ENCODE peak calls at places on chromosomes 16 and 17, in eight cellular contexts. H, D, Y, U, O, V, K and Q are unnamed samples.
A peak's percentile ranks its signal among the peaks of the same experiment; 100 is the strongest.

GRCh38 chr17:15482476-15482875 is 15.1 kb upstream of the CDRT4 start:
- DNase-seq in H (no peak), D (no peak), Y (no peak), U (no peak), O (no peak), V (peak; percentile 31), K (no peak), Q (no peak)

GRCh38 chr17:80152057-80152831 is 5.3 kb upstream of the EIF4A3 start:
- DNase-seq in H (no peak), D (no peak), Y (no peak), U (no peak), O (no peak), V (peak; percentile 37), K (peak; percentile 98), Q (no peak)

GRCh38 chr16:7744546-7745294 is 412.1 kb downstream of the RBFOX1 start:
- DNase-seq in H (no peak), D (no peak), Y (no peak), U (no peak), O (no peak), V (no peak), K (no peak), Q (no peak)

GRCh38 chr17:44961921-44962350 is 6.2 kb downstream of the C1QL1 start:
- DNase-seq in H (no peak), D (no peak), Y (no peak), U (no peak), O (peak; percentile 62), V (no peak), K (peak; percentile 40), Q (no peak)

GRCh38 chr16:77785365-77785764 is 3.0 kb upstream of the VAT1L start:
- DNase-seq in H (no peak), D (no peak), Y (no peak), U (no peak), O (no peak), V (no peak), K (no peak), Q (no peak)

GRCh38 chr16:72961115-72961832 is 86.7 kb downstream of the ZFHX3 start:
- DNase-seq in H (no peak), D (no peak), Y (no peak), U (no peak), O (no peak), V (no peak), K (peak; percentile 47), Q (no peak)

GRCh38 chr16:24683250-24683649 is 46.2 kb upstream of the TNRC6A start:
- DNase-seq in H (no peak), D (no peak), Y (no peak), U (no peak), O (no peak), V (no peak), K (no peak), Q (no peak)

GRCh38 chr17:64160378-64160777 is 30.4 kb upstream of the ERN1 start:
- DNase-seq in H (no peak), D (no peak), Y (no peak), U (no peak), O (no peak), V (peak; percentile 43), K (no peak), Q (no peak)

GRCh38 chr17:34665150-34665802 is 85.9 kb downstream of the TMEM132E start:
- DNase-seq in H (no peak), D (no peak), Y (no peak), U (no peak), O (no peak), V (no peak), K (peak; percentile 94), Q (no peak)

GRCh38 chr16:80285089-80285488 is 255.7 kb upstream of the DYNLRB2 start:
- DNase-seq in H (no peak), D (no peak), Y (no peak), U (no peak), O (peak; percentile 42), V (no peak), K (no peak), Q (no peak)

GRCh38 chr16:48365030-48365600 is 20.1 kb downstream of the SIAH1 start:
- DNase-seq in H (no peak), D (no peak), Y (no peak), U (no peak), O (peak; percentile 30), V (no peak), K (no peak), Q (no peak)

GRCh38 chr17:83065660-83066542 is 13.5 kb upstream of the METRNL start:
- DNase-seq in H (peak; percentile 15), D (no peak), Y (no peak), U (peak; percentile 22), O (no peak), V (peak; percentile 58), K (no peak), Q (no peak)

GRCh38 chr17:67770539-67770938 is 52.8 kb downstream of the NOL11 start:
- DNase-seq in H (no peak), D (no peak), Y (no peak), U (no peak), O (no peak), V (no peak), K (no peak), Q (no peak)

GRCh38 chr17:45222273-45222993 is 748 bp downstream of the FMNL1 start:
- DNase-seq in H (no peak), D (no peak), Y (no peak), U (no peak), O (no peak), V (no peak), K (peak; percentile 56), Q (no peak)

GRCh38 chr16:1472974-1473373 is 1.9 kb downstream of the CLCN7 start:
- DNase-seq in H (no peak), D (no peak), Y (no peak), U (no peak), O (no peak), V (no peak), K (peak; percentile 28), Q (no peak)

GRCh38 chr16:88867561-88868246 is 1.2 kb upstream of the PABPN1L start:
- DNase-seq in H (no peak), D (no peak), Y (no peak), U (no peak), O (no peak), V (no peak), K (no peak), Q (no peak)

GRCh38 chr17:38967290-38967738 is at the start of gene FBXO47:
- DNase-seq in H (peak; percentile 95), D (peak; percentile 93), Y (peak; percentile 91), U (peak; percentile 89), O (peak; percentile 98), V (peak; percentile 95), K (no peak), Q (no peak)

GRCh38 chr17:17729620-17730249 is 48.5 kb downstream of the RAI1 start:
- DNase-seq in H (no peak), D (no peak), Y (no peak), U (peak; percentile 53), O (peak; percentile 48), V (no peak), K (peak; percentile 41), Q (peak; percentile 19)

GRCh38 chr17:17727111-17727659 is 45.9 kb downstream of the RAI1 start:
- DNase-seq in H (no peak), D (no peak), Y (no peak), U (no peak), O (no peak), V (no peak), K (no peak), Q (no peak)

GRCh38 chr17:17730250-17730935 is 49.1 kb downstream of the RAI1 start:
- DNase-seq in H (no peak), D (no peak), Y (no peak), U (no peak), O (no peak), V (no peak), K (no peak), Q (no peak)

GRCh38 chr17:17726721-17727060 is 45.4 kb downstream of the RAI1 start:
- DNase-seq in H (no peak), D (no peak), Y (no peak), U (no peak), O (no peak), V (no peak), K (no peak), Q (no peak)

DNA sequence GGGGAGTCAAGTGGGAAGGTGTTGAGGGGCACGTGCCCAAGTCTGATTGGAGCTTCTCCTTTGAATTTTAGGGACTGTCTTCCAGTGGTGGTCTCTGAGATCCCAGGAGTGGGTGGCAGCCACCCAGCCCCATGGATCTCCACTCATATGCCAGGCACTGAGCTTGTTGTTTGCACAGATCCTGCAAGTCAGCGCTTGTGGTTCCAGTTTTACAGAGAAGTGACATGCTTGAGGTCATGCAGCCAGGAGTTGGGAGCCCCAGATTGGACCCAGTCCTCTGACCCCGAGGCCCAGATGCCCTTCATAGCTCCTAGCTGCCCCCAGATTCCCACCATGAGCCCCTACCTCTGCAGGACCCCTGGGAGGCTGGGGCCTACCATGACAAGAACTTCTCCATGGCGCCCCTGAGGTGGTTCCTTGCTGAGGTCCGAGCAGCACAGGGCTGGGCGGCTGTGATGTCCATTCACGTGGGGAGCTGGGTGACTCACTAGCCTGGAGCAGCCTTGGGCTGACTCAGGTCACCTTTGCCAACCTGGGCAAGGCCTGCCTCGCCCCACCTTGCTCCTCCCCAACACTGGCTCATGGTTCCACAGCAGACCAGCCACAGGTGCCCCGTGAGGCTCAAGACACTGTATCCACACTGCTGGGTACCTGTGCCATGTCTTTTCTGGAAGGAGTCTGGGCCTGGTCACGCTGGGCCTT is 47.4 kb downstream of the RAI1 start:
- DNase-seq in H (peak; percentile 42), D (no peak), Y (no peak), U (peak; percentile 74), O (peak; percentile 62), V (no peak), K (no peak), Q (peak; percentile 37)
- TF ChIP-seq POLR2A in H (no peak), D (no peak), Y (no peak), U (no peak), O (no peak), V (no peak), K (no peak), Q (no peak)

DNA sequence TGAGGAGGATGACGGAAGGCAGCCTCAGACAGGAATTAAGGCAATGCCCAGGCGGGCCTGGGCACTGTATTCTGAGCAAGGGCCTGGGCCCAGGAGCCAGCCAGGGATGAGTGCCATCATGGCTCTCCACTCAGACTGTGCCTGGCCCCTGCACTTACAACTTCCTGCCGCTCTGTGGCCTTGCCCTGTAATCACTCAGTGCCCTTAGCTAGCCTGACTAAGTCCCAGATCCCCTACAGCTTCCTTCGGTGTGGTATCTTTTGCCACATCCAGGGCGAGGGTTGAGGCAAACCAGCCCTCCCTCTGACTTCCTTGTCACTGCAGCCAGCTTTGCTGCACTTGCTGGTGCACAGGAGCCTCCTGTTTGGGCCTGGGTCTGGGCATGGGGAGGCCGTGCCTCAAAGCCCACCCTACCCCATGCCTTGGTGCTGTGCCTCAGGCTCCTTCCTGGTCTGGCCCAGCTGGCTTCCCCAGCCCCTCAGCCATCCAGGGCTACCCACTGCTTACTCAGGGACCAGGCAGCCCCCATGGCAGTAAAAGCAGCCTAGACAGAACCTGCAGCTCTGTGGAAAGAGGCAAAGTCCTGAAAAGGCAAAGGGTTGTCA is 9.3 kb downstream of the SLC46A1 start:
- DNase-seq in H (no peak), D (no peak), Y (no peak), U (no peak), O (no peak), V (no peak), K (peak; percentile 19), Q (no peak)
- TF ChIP-seq POLR2A in H (no peak), D (no peak), Y (no peak), U (no peak), O (no peak), V (no peak), K (no peak), Q (no peak)

GRCh38 chr16:49834496-49835009 is 21.4 kb downstream of the ZNF423 start:
- DNase-seq in H (peak; percentile 40), D (no peak), Y (no peak), U (no peak), O (no peak), V (no peak), K (no peak), Q (no peak)
- TF ChIP-seq POLR2A in H (no peak), D (no peak), Y (no peak), U (no peak), O (no peak), V (no peak), K (no peak), Q (no peak)

GRCh38 chr16:87838643-87839541 is 30.4 kb downstream of the SLC7A5 start:
- DNase-seq in H (no peak), D (no peak), Y (no peak), U (peak; percentile 81), O (no peak), V (no peak), K (no peak), Q (no peak)
- TF ChIP-seq POLR2A in H (no peak), D (no peak), Y (no peak), U (no peak), O (no peak), V (no peak), K (no peak), Q (no peak)